ENCODE peak calls at places on chromosomes 12 and 14, in four cellular contexts. I is transverse colon, O is SK-N-SH, G is upper lobe of left lung. Z is an unnamed sample.

GRCh38 chr12:47885012-47885501 is 19.7 kb downstream of the VDR start:
- DNase-seq in G (no peak), O (no peak), I (no peak), Z (no peak)

GRCh38 chr12:132264086-132265010 is 65.0 kb downstream of the GALNT9 start:
- DNase-seq in I (no peak), O (no peak), G (peak; percentile 74), Z (no peak)

GRCh38 chr12:50197297-50197727 is 30.1 kb upstream of the CERS5 start:
- DNase-seq in I (no peak), O (no peak), G (no peak), Z (no peak)

GRCh38 chr12:1811281-1811947 is 9.0 kb upstream of the LRTM2 start:
- DNase-seq in O (no peak), G (no peak), I (no peak), Z (no peak)

GRCh38 chr14:93962701-93963601 is 13.4 kb downstream of the ASB2 start:
- DNase-seq in G (no peak), O (no peak), I (peak; percentile 75), Z (no peak)

GRCh38 chr12:56838602-56839488 is 75.7 kb downstream of the HSD17B6 start:
- DNase-seq in I (no peak), O (no peak), G (no peak), Z (no peak)

GRCh38 chr12:27982951-27983350 is 10.4 kb upstream of the PTHLH start:
- DNase-seq in G (no peak), I (no peak), O (no peak), Z (no peak)

GRCh38 chr12:12606793-12607589 is 4.7 kb upstream of the CREBL2 start:
- DNase-seq in O (no peak), I (no peak), G (no peak), Z (no peak)

GRCh38 chr14:89910706-89911017 is 43.9 kb downstream of the EFCAB11 start:
- DNase-seq in O (no peak), G (no peak), I (peak; percentile 17), Z (no peak)

GRCh38 chr14:77991128-77991772 is 178.9 kb upstream of the NRXN3 start:
- DNase-seq in O (peak; percentile 54), I (no peak), G (no peak), Z (no peak)

GRCh38 chr12:12086975-12087692 is 16.4 kb downstream of the BCL2L14 start:
- DNase-seq in I (no peak), O (no peak), G (no peak), Z (no peak)

GRCh38 chr14:58628381-58628780 is 9.4 kb upstream of the DACT1 start:
- DNase-seq in G (no peak), O (no peak), I (no peak), Z (no peak)

GRCh38 chr14:90091393-90091792 is 29.6 kb downstream of the KCNK13 start:
- DNase-seq in I (no peak), G (no peak), O (peak; percentile 50), Z (no peak)

GRCh38 chr14:23452237-23452636 is 16.8 kb upstream of the MYH7 start:
- DNase-seq in G (no peak), O (no peak), I (no peak), Z (no peak)

DNA sequence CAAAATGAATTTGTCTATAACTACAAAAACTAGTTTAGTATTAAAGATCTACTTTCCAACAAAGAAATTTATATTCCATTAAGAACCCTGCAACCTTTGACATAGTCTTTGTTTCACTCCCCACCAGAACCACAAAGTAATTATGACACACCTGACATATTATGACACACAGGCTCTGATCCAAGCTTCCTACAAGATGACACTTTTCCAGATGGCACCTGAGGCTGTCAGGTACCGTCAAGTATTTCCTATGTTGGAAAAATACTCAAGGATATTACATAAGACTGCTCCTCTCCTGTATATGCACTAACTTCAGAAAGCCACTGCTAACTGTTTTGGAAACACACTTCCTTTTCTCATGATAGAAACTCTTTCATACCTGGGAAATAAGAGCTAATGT is 38.9 kb downstream of the STXBP6 start:
- DNase-seq in I (no peak), G (no peak), O (no peak), Z (no peak)
- TF ChIP-seq EP300 in I (no peak), G (no peak), O (no peak), Z (no peak)

DNA sequence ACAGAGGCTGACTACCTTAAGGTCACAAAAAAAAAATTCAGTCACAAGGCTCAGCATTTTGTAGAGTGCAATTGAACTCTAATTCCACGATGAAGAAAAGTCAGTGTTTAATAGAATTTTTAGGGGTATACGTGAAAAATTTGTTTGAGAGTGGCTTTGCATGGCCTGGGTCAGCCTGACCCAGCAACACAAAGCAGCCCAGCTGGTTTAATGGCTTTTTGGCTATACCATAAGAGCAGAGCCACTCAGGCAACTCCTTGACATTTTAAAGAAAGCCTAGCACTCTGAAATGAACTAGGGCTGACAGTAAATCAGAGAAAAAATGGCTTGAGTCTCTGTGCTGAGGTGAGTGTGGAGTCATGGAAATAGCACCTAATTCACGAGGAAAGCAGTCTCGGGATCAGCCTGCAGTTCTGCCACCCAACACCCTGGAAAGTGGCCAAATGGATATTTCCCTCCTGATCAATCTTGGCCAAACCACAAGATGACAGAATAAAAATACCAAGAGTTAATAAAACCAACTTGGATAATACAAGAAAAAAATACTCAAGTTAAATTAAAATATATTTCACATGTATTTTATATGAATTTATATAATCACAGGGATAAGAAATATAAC is 59.5 kb downstream of the GALNT4 start:
- DNase-seq in G (no peak), O (no peak), I (no peak), Z (no peak)
- TF ChIP-seq EP300 in G (no peak), O (no peak), I (no peak), Z (no peak)

GRCh38 chr14:67883717-67884116 is 64.1 kb downstream of the RAD51B start:
- DNase-seq in I (no peak), O (no peak), G (no peak), Z (no peak)

GRCh38 chr14:67879026-67879425 is 59.4 kb downstream of the RAD51B start:
- DNase-seq in I (no peak), G (no peak), O (no peak), Z (no peak)

GRCh38 chr14:67882973-67883372 is 63.4 kb downstream of the RAD51B start:
- DNase-seq in G (peak; percentile 36), I (no peak), O (no peak), Z (no peak)

GRCh38 chr14:67886221-67886620 is 66.6 kb downstream of the RAD51B start:
- DNase-seq in G (no peak), O (no peak), I (no peak), Z (no peak)

DNA sequence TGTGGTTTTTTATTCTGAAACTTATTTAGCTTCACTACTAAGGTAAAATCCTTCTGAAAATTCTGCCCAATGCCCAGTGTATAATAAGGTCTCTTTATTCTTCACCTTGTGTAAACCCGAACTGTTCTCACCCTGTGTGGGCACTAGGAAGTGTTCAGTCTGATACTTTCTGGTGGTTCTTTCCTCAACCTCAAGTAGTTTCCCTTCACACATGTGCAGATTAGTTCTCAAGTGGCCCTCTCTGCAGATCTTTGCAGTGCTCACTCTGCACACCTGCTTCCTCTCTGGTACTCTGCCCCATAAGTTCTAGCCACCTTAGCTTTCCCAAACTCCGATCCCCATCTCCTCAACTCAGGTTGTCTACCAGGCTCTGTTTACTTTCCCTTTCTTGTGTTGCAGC is 61.6 kb downstream of the RAD51B start:
- DNase-seq in G (no peak), I (no peak), O (no peak), Z (no peak)
- TF ChIP-seq EP300 in G (no peak), I (no peak), O (no peak), Z (no peak)

GRCh38 chr12:95205016-95205415 is 12.3 kb downstream of the FGD6 start:
- DNase-seq in I (no peak), O (no peak), G (no peak), Z (no peak)

GRCh38 chr12:95202691-95203476 is 14.4 kb downstream of the FGD6 start:
- DNase-seq in I (no peak), G (no peak), O (no peak), Z (no peak)

GRCh38 chr12:95205685-95206084 is 11.6 kb downstream of the FGD6 start:
- DNase-seq in I (no peak), O (no peak), G (no peak), Z (peak; percentile 41)

GRCh38 chr12:95203477-95203843 is 13.8 kb downstream of the FGD6 start:
- DNase-seq in O (no peak), I (no peak), G (no peak), Z (no peak)

GRCh38 chr12:95204141-95204866 is 13.0 kb downstream of the FGD6 start:
- DNase-seq in O (no peak), I (peak; percentile 55), G (peak; percentile 8), Z (no peak)
- TF ChIP-seq EP300 in O (peak; percentile 49), I (no peak), G (no peak), Z (no peak)

GRCh38 chr12:52808573-52809160 is 5.2 kb downstream of the KRT4 start:
- DNase-seq in I (no peak), G (no peak), O (no peak), Z (no peak)

GRCh38 chr12:52806821-52807543 is 6.9 kb downstream of the KRT4 start:
- DNase-seq in O (no peak), G (no peak), I (no peak), Z (no peak)

GRCh38 chr12:52810554-52810953 is 3.4 kb downstream of the KRT4 start:
- DNase-seq in G (no peak), O (no peak), I (no peak), Z (no peak)

GRCh38 chr12:52807544-52808470 is 6.1 kb downstream of the KRT4 start:
- DNase-seq in I (no peak), G (peak; percentile 53), O (no peak), Z (no peak)

DNA sequence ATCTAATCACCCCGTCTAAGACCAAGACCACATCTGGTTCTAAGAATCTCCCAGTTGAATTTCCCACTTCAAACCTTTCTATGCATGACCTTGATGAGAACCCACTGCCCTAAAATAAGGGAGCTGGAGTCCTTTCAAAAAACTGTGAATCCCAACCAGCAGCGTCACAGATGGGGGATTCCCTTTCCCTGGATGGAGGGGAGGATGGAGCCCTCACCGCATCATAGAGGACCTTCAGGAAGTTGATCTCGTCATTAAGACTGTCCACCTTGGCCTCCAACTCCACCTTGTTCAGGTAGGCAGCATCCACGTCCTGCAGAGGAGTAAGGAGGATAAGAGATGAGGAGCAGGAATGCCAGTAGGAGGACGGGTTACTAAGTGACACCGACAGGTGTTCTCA is 4.8 kb downstream of the KRT4 start:
- DNase-seq in O (no peak), G (no peak), I (no peak), Z (no peak)
- TF ChIP-seq EP300 in O (no peak), G (no peak), I (no peak), Z (no peak)

DNA sequence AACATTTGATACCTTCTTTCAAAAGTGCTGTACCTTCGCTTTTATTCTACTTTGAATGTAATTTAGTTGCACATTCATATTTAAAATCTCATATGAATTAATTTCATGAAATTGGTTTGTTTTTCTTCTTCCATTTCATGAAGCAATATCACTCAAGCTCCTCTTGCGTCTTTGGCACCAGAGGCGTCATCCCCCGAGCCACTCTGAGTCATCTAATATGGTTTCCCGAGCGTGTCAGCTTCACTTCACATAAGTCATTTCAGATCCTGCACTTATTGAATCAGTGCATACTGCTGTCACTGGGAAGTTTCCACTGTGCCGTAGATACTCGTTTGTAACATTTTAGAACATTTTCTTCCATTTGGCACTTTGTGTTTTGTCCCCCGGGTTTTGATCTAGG is 105.6 kb downstream of the SLC25A47 start:
- DNase-seq in O (no peak), G (no peak), I (no peak), Z (no peak)
- TF ChIP-seq EP300 in O (peak; percentile 66), G (no peak), I (no peak), Z (no peak)

Z was measured in tibial nerve.